ENCODE peak calls at places on chromosomes 13 and 19, in six cellular contexts. One of them, this sample, is unnamed.

GRCh38 chr19:8567522-8568172 is 9.6 kb downstream of the MYO1F start:
- DNase-seq in fibroblast of lung: no peak
- DNase-seq in activated CD4-positive, CD25-positive, alpha-beta regulatory T cell: no peak
- DNase-seq in IMR-90: no peak
- DNase-seq in astrocyte of the cerebellum: no peak
- DNase-seq in EH: no peak
- DNase-seq in this sample: no peak

GRCh38 chr13:30355405-30355741 is 48.0 kb upstream of the KATNAL1 start:
- DNase-seq in fibroblast of lung: no peak
- DNase-seq in activated CD4-positive, CD25-positive, alpha-beta regulatory T cell: no peak
- DNase-seq in IMR-90: no peak
- DNase-seq in astrocyte of the cerebellum: no peak
- DNase-seq in EH: no peak
- DNase-seq in this sample: no peak

GRCh38 chr19:20422216-20422615 is 143.4 kb downstream of the ZNF737 start:
- DNase-seq in fibroblast of lung: no peak
- DNase-seq in activated CD4-positive, CD25-positive, alpha-beta regulatory T cell: no peak
- DNase-seq in IMR-90: no peak
- DNase-seq in astrocyte of the cerebellum: no peak
- DNase-seq in EH: no peak
- DNase-seq in this sample: no peak

GRCh38 chr13:32840840-32841713 is 175.1 kb upstream of the KL start:
- DNase-seq in fibroblast of lung: no peak
- DNase-seq in activated CD4-positive, CD25-positive, alpha-beta regulatory T cell: no peak
- DNase-seq in IMR-90: no peak
- DNase-seq in astrocyte of the cerebellum: no peak
- DNase-seq in EH: no peak
- DNase-seq in this sample: no peak

GRCh38 chr13:94325660-94326059 is 153.8 kb downstream of the DCT start:
- DNase-seq in fibroblast of lung: no peak
- DNase-seq in activated CD4-positive, CD25-positive, alpha-beta regulatory T cell: no peak
- DNase-seq in IMR-90: peak
- DNase-seq in astrocyte of the cerebellum: no peak
- DNase-seq in EH: peak
- DNase-seq in this sample: no peak

GRCh38 chr13:114025432-114026127 is 51.7 kb upstream of the C13orf46 start:
- DNase-seq in fibroblast of lung: peak
- DNase-seq in activated CD4-positive, CD25-positive, alpha-beta regulatory T cell: no peak
- DNase-seq in IMR-90: peak
- DNase-seq in astrocyte of the cerebellum: no peak
- DNase-seq in EH: peak
- DNase-seq in this sample: peak

GRCh38 chr19:19956431-19957075 is 55.8 kb downstream of the ZNF93 start:
- DNase-seq in fibroblast of lung: no peak
- DNase-seq in activated CD4-positive, CD25-positive, alpha-beta regulatory T cell: no peak
- DNase-seq in IMR-90: no peak
- DNase-seq in astrocyte of the cerebellum: no peak
- DNase-seq in EH: peak
- DNase-seq in this sample: no peak

GRCh38 chr13:37899753-37900152 is 30.2 kb upstream of the TRPC4 start:
- DNase-seq in fibroblast of lung: no peak
- DNase-seq in activated CD4-positive, CD25-positive, alpha-beta regulatory T cell: no peak
- DNase-seq in IMR-90: no peak
- DNase-seq in astrocyte of the cerebellum: no peak
- DNase-seq in EH: no peak
- DNase-seq in this sample: no peak

GRCh38 chr19:49954092-49954825 is 6.7 kb downstream of the SIGLEC11 start:
- DNase-seq in fibroblast of lung: peak
- DNase-seq in activated CD4-positive, CD25-positive, alpha-beta regulatory T cell: no peak
- DNase-seq in IMR-90: peak
- DNase-seq in astrocyte of the cerebellum: no peak
- DNase-seq in EH: peak
- DNase-seq in this sample: no peak

GRCh38 chr13:50916701-50917184 is 7.2 kb downstream of the RNASEH2B start:
- DNase-seq in fibroblast of lung: no peak
- DNase-seq in activated CD4-positive, CD25-positive, alpha-beta regulatory T cell: no peak
- DNase-seq in IMR-90: no peak
- DNase-seq in astrocyte of the cerebellum: no peak
- DNase-seq in EH: no peak
- DNase-seq in this sample: no peak

GRCh38 chr13:73741111-73741510 is 393.1 kb downstream of the KLF12 start:
- DNase-seq in fibroblast of lung: no peak
- DNase-seq in activated CD4-positive, CD25-positive, alpha-beta regulatory T cell: no peak
- DNase-seq in IMR-90: no peak
- DNase-seq in astrocyte of the cerebellum: no peak
- DNase-seq in EH: no peak
- DNase-seq in this sample: no peak

GRCh38 chr19:57338798-57339378 is 12.2 kb upstream of the ZNF304 start:
- DNase-seq in fibroblast of lung: peak
- DNase-seq in activated CD4-positive, CD25-positive, alpha-beta regulatory T cell: no peak
- DNase-seq in IMR-90: peak
- DNase-seq in astrocyte of the cerebellum: no peak
- DNase-seq in EH: peak
- DNase-seq in this sample: no peak

GRCh38 chr19:18708452-18709231 is 25.2 kb downstream of the CRTC1 start:
- DNase-seq in fibroblast of lung: no peak
- DNase-seq in activated CD4-positive, CD25-positive, alpha-beta regulatory T cell: no peak
- DNase-seq in IMR-90: no peak
- DNase-seq in astrocyte of the cerebellum: no peak
- DNase-seq in EH: no peak
- DNase-seq in this sample: no peak

GRCh38 chr19:38497907-38498306 is 64.4 kb downstream of the RYR1 start:
- DNase-seq in fibroblast of lung: no peak
- DNase-seq in activated CD4-positive, CD25-positive, alpha-beta regulatory T cell: no peak
- DNase-seq in IMR-90: no peak
- DNase-seq in astrocyte of the cerebellum: no peak
- DNase-seq in EH: no peak
- DNase-seq in this sample: no peak

GRCh38 chr13:64640002-64640401 is 2590.1 kb downstream of the PCDH9 start:
- DNase-seq in fibroblast of lung: no peak
- DNase-seq in activated CD4-positive, CD25-positive, alpha-beta regulatory T cell: no peak
- DNase-seq in IMR-90: peak
- DNase-seq in astrocyte of the cerebellum: no peak
- DNase-seq in EH: peak
- DNase-seq in this sample: no peak

GRCh38 chr13:45063261-45063870 is 56.9 kb upstream of the GTF2F2 start:
- DNase-seq in fibroblast of lung: peak
- DNase-seq in activated CD4-positive, CD25-positive, alpha-beta regulatory T cell: no peak
- DNase-seq in IMR-90: peak
- DNase-seq in astrocyte of the cerebellum: peak
- DNase-seq in EH: peak
- DNase-seq in this sample: no peak